ENCODE peak calls at places on chromosomes 7 and 10, in nine cellular contexts. R is GM23338, B is neural progenitor cell, E is PC-3, N is IMR-90, Y is heart right ventricle, X is ovary, A is lower lobe of right lung, F is thoracic aorta. J is an unnamed sample.
A peak's percentile ranks its signal among the peaks of the same experiment; 100 is the strongest.

GRCh38 chr7:39504963-39505362 is 61.2 kb upstream of the YAE1 start:
- DNase-seq in R (no peak), B (no peak), E (peak; percentile 76), N (peak; percentile 40), Y (peak; percentile 7), X (no peak), A (no peak), F (no peak), J (no peak)

GRCh38 chr7:46145412-46145811 is 224.3 kb upstream of the IGFBP3 start:
- DNase-seq in R (peak; percentile 92), B (peak; percentile 44), E (peak; percentile 77), N (peak; percentile 99), Y (no peak), X (no peak), A (no peak), F (no peak), J (no peak)

GRCh38 chr7:20403356-20403755 is 72.7 kb downstream of the ITGB8 start:
- DNase-seq in R (no peak), B (no peak), E (no peak), N (no peak), Y (peak; percentile 48), X (peak; percentile 41), A (no peak), F (no peak), J (no peak)

GRCh38 chr7:38123494-38123893 is 54.6 kb upstream of the STARD3NL start:
- DNase-seq in R (no peak), B (no peak), E (no peak), N (no peak), Y (no peak), X (no peak), A (no peak), F (no peak), J (no peak)

GRCh38 chr7:2725178-2726105 is 37.4 kb downstream of the AMZ1 start:
- DNase-seq in R (no peak), B (no peak), E (no peak), N (no peak), Y (no peak), X (peak; percentile 17), A (peak; percentile 41), F (no peak), J (no peak)

GRCh38 chr10:91090761-91091529 is 129.5 kb upstream of the PCGF5 start:
- DNase-seq in R (no peak), B (no peak), E (no peak), N (no peak), Y (no peak), X (no peak), A (no peak), F (no peak), J (no peak)

GRCh38 chr7:128915271-128915819 is 4.8 kb upstream of the KCP start:
- DNase-seq in R (peak; percentile 49), B (peak; percentile 25), E (no peak), N (no peak), Y (no peak), X (no peak), A (no peak), F (no peak), J (no peak)

GRCh38 chr7:23114854-23115253 is 9.3 kb downstream of the KLHL7 start:
- DNase-seq in R (no peak), B (no peak), E (no peak), N (peak; percentile 63), Y (no peak), X (no peak), A (no peak), F (no peak), J (no peak)

GRCh38 chr10:71771821-71772617 is 1.3 kb downstream of the VSIR start:
- DNase-seq in R (no peak), B (no peak), E (peak; percentile 73), N (peak; percentile 66), Y (peak; percentile 89), X (peak; percentile 80), A (peak; percentile 63), F (peak; percentile 61), J (peak; percentile 67)

GRCh38 chr10:80471715-80472233 is 17.7 kb downstream of the TSPAN14 start:
- DNase-seq in R (no peak), B (no peak), E (no peak), N (no peak), Y (no peak), X (no peak), A (no peak), F (no peak), J (no peak)

GRCh38 chr10:124364674-124365073 is 54.0 kb downstream of the OAT start:
- DNase-seq in R (no peak), B (no peak), E (no peak), N (no peak), Y (no peak), X (no peak), A (no peak), F (no peak), J (no peak)
- H3K27ac ChIP-seq in R (no peak overlapping the region), B (no peak overlapping the region), E (no peak overlapping the region), N (no peak overlapping the region), Y (no peak overlapping the region), X (no peak overlapping the region), A (no peak overlapping the region), F (no peak overlapping the region), J (no peak overlapping the region)

GRCh38 chr10:115171392-115171960 is 78.3 kb downstream of the ATRNL1 start:
- DNase-seq in R (peak; percentile 44), B (peak; percentile 3), E (peak; percentile 28), N (no peak), Y (no peak), X (no peak), A (no peak), F (no peak), J (no peak)
- TF ChIP-seq CTCF in R (peak; percentile 67), B (peak; percentile 68), E (peak; percentile 49), N (peak; percentile 49), Y (peak; percentile 53), X (no peak), A (peak; percentile 45), F (peak; percentile 37), J (no peak)

GRCh38 chr10:122856902-122857301 is 11.2 kb upstream of the CUZD1 start:
- DNase-seq in R (no peak), B (no peak), E (no peak), N (peak; percentile 41), Y (no peak), X (no peak), A (no peak), F (no peak), J (no peak)

GRCh38 chr10:122854648-122855047 is 9.0 kb upstream of the CUZD1 start:
- DNase-seq in R (no peak), B (no peak), E (peak; percentile 88), N (peak; percentile 92), Y (no peak), X (no peak), A (no peak), F (no peak), J (no peak)

GRCh38 chr10:122852261-122852660 is 6.6 kb upstream of the CUZD1 start:
- DNase-seq in R (no peak), B (no peak), E (peak; percentile 75), N (no peak), Y (no peak), X (no peak), A (no peak), F (no peak), J (no peak)

GRCh38 chr10:122853665-122854313 is 8.1 kb upstream of the CUZD1 start:
- DNase-seq in R (no peak), B (no peak), E (peak; percentile 33), N (peak; percentile 63), Y (no peak), X (no peak), A (no peak), F (no peak), J (no peak)

DNA sequence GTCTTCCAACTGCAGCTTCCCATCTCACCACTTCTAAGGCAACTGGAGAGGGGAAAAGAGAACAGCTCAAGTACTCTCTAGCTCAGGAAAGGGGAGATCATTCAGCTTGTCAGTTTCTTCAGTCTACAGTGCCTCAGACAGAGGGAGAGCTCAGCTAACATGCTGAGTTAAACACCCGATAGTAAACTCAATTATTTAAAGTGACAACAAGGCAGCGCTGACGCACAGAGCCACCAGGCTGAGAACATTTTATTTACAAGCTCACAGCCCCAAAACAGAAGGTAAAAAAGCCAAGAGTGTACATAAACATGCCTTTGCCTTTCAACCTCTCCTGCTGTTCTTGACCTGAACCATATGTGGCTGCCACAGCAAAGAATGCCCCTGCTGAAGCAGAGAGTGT is 10.1 kb upstream of the CUZD1 start:
- DNase-seq in R (no peak), B (no peak), E (no peak), N (peak; percentile 21), Y (no peak), X (no peak), A (no peak), F (no peak), J (no peak)
- H3K4me1 ChIP-seq in R (no peaks in the 10 kb centered on the region), B (no peaks in the 10 kb centered on the region), E (peaks cover 70% of the 10 kb centered on the region), N (peaks cover 29% of the 10 kb centered on the region), Y (no peaks in the 10 kb centered on the region), X (no peaks in the 10 kb centered on the region), A (no peaks in the 10 kb centered on the region), F (no peaks in the 10 kb centered on the region), J (no peaks in the 10 kb centered on the region)

DNA sequence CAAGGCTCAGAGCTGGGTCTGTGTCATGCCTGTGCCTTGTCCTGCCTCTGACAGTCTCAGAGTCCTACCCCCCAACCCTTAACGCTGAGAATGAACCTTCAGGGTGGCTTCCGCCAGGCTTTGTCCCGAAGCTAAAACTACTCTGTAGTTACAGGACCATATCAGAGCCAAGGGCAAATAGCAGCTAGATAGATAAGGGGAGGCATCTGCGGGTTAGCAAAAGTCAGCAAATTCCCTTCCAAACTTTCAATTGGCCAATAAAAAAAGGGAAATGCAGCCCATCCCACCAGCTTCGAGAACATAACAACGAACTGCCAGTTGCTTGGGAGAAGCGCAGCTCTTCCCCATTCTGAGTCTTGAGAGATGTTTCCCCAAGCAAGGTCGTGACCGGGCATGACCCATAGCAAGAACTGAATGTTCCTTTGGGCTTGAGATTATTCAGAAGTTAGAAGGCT is 17.7 kb downstream of the CCL24 start:
- DNase-seq in R (no peak), B (no peak), E (no peak), N (no peak), Y (peak; percentile 42), X (peak; percentile 82), A (peak; percentile 72), F (no peak), J (peak; percentile 62)
- H3K27ac ChIP-seq in R (no peak overlapping the region), B (no peak overlapping the region), E (no peak overlapping the region), N (no peak overlapping the region), Y (no peak overlapping the region), X (peak overlapping the region; percentile 88), A (peak overlapping the region; percentile 25), F (no peak overlapping the region), J (no peak overlapping the region)

DNA sequence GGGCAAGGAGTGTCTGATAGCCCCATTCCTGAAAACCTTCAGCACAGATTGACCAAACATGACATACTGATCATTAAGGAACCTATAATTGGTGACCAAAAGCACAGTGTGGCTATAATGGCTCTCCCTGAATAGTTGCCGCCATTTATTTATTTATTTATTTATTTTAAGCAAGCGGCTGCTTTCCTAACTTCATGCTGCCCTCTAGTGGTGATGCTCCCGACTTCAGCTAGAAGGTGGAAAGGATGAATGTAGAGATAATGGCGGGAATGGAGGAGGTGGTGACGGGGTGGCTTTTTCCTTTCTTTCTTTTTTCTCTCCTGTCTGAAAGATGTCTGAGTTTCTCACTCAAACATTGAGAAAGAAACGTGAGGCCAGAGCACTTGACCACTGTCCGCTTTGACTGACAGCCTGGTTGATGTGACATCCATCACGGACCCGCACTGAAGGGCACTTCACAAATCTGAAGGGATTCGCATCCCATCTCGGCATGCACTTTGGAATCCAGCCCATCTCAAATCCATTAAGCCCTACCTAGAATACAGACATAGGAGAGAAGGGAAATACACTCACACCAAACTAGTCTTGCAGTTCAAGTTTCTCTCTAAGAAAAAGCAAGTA is 1090.1 kb downstream of the KCNMA1 start:
- DNase-seq in R (peak; percentile 93), B (peak; percentile 89), E (peak; percentile 100), N (peak; percentile 77), Y (peak; percentile 89), X (peak; percentile 79), A (peak; percentile 72), F (peak; percentile 69), J (peak; percentile 69)
- TF ChIP-seq CTCF in R (peak; percentile 91), B (peak; percentile 85), E (peak; percentile 100), N (peak; percentile 91), Y (peak; percentile 91), X (peak; percentile 82), A (peak; percentile 82), F (peak; percentile 88), J (peak; percentile 67)

GRCh38 chr7:43834463-43835251 is 34.7 kb downstream of the MRPS24 start:
- DNase-seq in R (no peak), B (no peak), E (peak; percentile 46), N (peak; percentile 40), Y (no peak), X (no peak), A (no peak), F (no peak), J (no peak)
- H3K4me1 ChIP-seq in R (no peaks in the 10 kb centered on the region), B (no peaks in the 10 kb centered on the region), E (peaks cover 3% of the 10 kb centered on the region), N (no peaks in the 10 kb centered on the region), Y (no peaks in the 10 kb centered on the region), X (no peaks in the 10 kb centered on the region), A (peaks cover 6% of the 10 kb centered on the region), F (no peaks in the 10 kb centered on the region), J (no peaks in the 10 kb centered on the region)